ENCODE peak calls at places on chromosomes 7 and 10, in six cellular contexts. F is Panc1, W is uterus, C is HCT116, G is AG09319, D is upper lobe of right lung. A is an unnamed sample.

GRCh38 chr7:29987821-29988317 is 1.7 kb downstream of the SCRN1 start:
- DNase-seq in F (peak; percentile 81), W (no peak), C (peak; percentile 89), G (peak; percentile 48), D (no peak), A (no peak)

GRCh38 chr10:95374597-95375209 is 83.9 kb upstream of the PDLIM1 start:
- DNase-seq in F (peak; percentile 43), W (peak; percentile 86), C (peak; percentile 61), G (peak; percentile 15), D (peak; percentile 78), A (no peak)

GRCh38 chr10:13503745-13504463 is 24.9 kb downstream of the BEND7 start:
- DNase-seq in F (no peak), W (no peak), C (no peak), G (no peak), D (no peak), A (no peak)

GRCh38 chr7:16660702-16661464 is 14.9 kb downstream of the BZW2 start:
- DNase-seq in F (no peak), W (no peak), C (no peak), G (no peak), D (no peak), A (no peak)

GRCh38 chr10:70118196-70118595 is 14.4 kb downstream of the AIFM2 start:
- DNase-seq in F (no peak), W (no peak), C (no peak), G (no peak), D (no peak), A (no peak)

GRCh38 chr7:80453699-80454340 is 58.0 kb downstream of the GNAT3 start:
- DNase-seq in F (no peak), W (no peak), C (peak; percentile 19), G (no peak), D (no peak), A (no peak)

GRCh38 chr7:76428149-76428823 is 3.5 kb downstream of the ZP3 start:
- DNase-seq in F (no peak), W (no peak), C (no peak), G (no peak), D (no peak), A (no peak)

GRCh38 chr10:44862006-44862751 is 49.0 kb upstream of the TMEM72 start:
- DNase-seq in F (no peak), W (no peak), C (no peak), G (no peak), D (no peak), A (no peak)

GRCh38 chr10:71268247-71268691 is 50.8 kb upstream of the SLC29A3 start:
- DNase-seq in F (no peak), W (peak; percentile 51), C (no peak), G (no peak), D (no peak), A (no peak)

GRCh38 chr7:112748381-112748780 is 41.8 kb downstream of the TMEM168 start:
- DNase-seq in F (no peak), W (no peak), C (no peak), G (no peak), D (no peak), A (no peak)

GRCh38 chr7:81526971-81527370 is 242.9 kb downstream of the HGF start:
- DNase-seq in F (no peak), W (no peak), C (no peak), G (no peak), D (no peak), A (no peak)

GRCh38 chr7:6395898-6396582 is 51.7 kb downstream of the DAGLB start:
- DNase-seq in F (no peak), W (no peak), C (no peak), G (no peak), D (no peak), A (no peak)

GRCh38 chr10:112689327-112689726 is 242.3 kb downstream of the VTI1A start:
- DNase-seq in F (no peak), W (peak; percentile 20), C (peak; percentile 10), G (no peak), D (no peak), A (no peak)

GRCh38 chr7:144738708-144739314 is 97.0 kb downstream of the TPK1 start:
- DNase-seq in F (peak; percentile 25), W (no peak), C (peak; percentile 18), G (no peak), D (no peak), A (no peak)

GRCh38 chr7:101871351-101871750 is 53.9 kb downstream of the CUX1 start:
- DNase-seq in F (no peak), W (no peak), C (no peak), G (no peak), D (no peak), A (no peak)

GRCh38 chr7:101869026-101869900 is 51.8 kb downstream of the CUX1 start:
- DNase-seq in F (no peak), W (no peak), C (no peak), G (no peak), D (no peak), A (no peak)

GRCh38 chr7:101868191-101868950 is 50.9 kb downstream of the CUX1 start:
- DNase-seq in F (no peak), W (no peak), C (no peak), G (no peak), D (no peak), A (no peak)

GRCh38 chr7:101869901-101870290 is 52.5 kb downstream of the CUX1 start:
- DNase-seq in F (no peak), W (no peak), C (no peak), G (no peak), D (no peak), A (no peak)

DNA sequence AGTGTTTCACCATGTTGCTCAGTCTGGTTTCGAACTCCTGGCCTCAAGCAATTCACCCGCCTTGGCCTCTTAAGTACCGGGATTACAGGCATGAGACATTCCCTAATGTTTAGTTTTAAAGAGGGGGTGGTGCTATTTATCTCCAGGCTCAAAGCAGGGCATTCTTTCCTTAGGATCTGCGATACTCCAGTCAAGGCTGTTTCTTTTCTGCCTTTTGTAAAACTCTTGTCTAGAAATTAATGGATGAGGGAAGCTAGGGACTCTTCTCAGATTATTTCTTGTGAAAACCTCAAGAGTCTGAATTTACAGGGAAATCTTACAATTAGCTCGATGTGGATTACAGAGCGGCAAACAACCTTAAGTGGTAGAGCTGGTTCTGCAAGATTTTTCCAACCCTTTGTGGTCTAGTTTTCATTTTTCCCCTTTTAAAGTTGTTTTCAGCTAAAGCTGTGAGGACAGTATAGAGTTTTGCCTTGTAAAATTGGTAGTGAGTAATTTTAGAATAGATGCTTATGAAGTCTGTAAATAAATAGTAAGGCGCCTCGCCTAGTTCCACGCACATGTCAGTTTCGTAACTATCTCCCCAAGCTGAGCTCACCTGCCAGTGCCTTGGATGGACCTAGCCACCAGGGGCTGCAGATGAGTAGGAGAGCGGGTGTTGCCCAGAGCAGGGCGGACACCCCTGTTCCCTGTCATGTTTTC is 53.1 kb downstream of the CUX1 start:
- DNase-seq in F (no peak), W (no peak), C (peak; percentile 52), G (no peak), D (no peak), A (no peak)
- TF ChIP-seq CTCF in F (no peak), W (no peak), C (peak; percentile 25), G (no peak), D (peak; percentile 18), A (no peak)

GRCh38 chr7:44979481-44980392 is 922 bp upstream of the MYO1G start:
- DNase-seq in F (no peak), W (no peak), C (no peak), G (no peak), D (no peak), A (no peak)
- TF ChIP-seq CTCF in F (no peak), W (no peak), C (no peak), G (no peak), D (no peak), A (no peak)

DNA sequence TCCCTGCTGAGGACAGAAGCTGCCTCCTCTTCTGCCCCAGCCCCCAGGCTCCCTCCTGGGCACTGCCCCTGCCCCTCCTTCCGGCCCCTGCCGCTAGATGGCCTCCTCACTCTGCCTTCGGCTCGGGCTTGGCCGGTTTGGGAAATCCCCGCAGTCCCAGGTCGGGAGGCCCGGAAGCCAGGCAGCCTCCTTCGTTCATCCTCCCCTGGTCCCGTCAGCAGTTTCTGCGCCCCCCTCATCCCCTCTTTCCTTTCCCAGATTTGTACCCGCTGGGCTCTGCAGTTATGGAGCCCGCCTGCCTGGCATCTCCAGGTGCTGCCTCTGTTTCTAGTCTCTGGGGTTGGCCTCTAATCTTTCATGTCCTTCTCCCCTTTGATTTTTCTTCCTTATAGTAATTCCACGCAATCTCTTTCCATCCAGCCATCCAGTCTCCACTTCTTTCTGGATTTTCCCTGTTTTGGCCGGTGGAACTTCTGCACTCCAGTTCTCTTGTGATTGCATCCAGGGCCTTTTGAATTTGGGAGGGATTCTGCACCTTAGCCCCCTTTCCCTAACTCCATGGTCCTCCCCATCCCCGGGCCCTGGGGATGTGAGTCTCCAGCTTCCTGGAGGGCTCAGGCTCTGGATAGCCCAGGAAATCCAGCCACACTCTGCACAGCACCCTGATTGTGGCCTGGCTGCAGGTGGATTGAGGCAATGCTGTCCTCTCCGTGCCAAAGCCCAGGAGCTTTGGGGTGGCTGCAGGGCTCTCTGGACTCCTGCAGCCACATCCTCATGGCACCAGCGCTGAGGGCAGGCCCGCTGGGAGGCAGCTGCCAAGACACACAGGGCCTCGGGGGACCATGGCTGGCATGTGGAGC is 3.3 kb upstream of the SHH start:
- DNase-seq in F (no peak), W (no peak), C (no peak), G (no peak), D (peak; percentile 89), A (peak; percentile 46)
- TF ChIP-seq CTCF in F (peak; percentile 93), W (no peak), C (peak; percentile 83), G (peak; percentile 55), D (peak; percentile 64), A (no peak)

GRCh38 chr7:111564078-111564477 is 1.8 kb upstream of the IMMP2L start:
- DNase-seq in F (no peak), W (no peak), C (no peak), G (no peak), D (no peak), A (no peak)

GRCh38 chr7:111560773-111561658 is 1.3 kb downstream of the IMMP2L start:
- DNase-seq in F (no peak), W (no peak), C (no peak), G (no peak), D (no peak), A (no peak)

GRCh38 chr7:111559665-111560064 is 2.6 kb downstream of the IMMP2L start:
- DNase-seq in F (no peak), W (no peak), C (no peak), G (no peak), D (no peak), A (no peak)

GRCh38 chr7:111561659-111561908 is 708 bp downstream of the IMMP2L start:
- DNase-seq in F (no peak), W (no peak), C (no peak), G (no peak), D (no peak), A (no peak)

DNA sequence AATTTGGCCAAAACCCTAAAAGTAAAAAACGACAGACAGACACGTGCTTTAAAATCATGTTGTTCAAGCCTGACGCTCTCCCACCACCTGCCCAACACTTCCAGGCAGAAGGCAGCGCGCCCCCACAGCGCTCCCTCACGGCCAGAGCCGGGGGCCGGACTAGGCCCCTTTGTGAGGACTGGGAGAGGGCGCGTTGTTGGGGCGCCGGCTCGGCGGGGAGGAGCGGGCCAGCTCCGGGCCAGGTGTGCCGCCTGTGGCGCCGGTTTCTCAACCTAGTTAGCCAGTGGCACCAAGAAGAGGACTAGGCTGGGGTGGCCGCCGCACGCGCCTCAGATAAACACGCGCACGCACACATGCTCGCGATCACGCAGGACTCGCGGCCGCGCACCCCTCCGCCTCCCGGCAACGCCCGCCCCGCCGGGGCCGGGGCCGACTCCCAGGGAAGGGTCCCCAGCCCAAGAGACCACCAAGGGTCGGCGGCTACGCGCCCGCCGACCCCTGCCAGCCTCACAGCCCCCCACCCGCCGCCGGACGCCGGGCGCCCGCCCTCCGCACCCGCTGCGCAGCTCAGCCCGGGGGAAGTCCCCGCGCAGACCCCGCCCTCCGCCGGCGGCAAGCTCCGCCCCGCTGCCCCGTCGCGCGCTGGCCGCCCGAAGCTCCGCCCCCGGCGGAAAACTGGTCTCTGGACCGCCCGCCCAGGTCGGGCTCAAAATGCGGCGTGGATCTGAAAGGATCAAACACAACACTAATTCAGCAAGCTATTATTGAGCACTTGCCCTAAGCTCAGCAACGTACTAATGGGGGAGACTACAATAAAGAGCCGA is at the start of gene IMMP2L:
- DNase-seq in F (peak; percentile 85), W (peak; percentile 83), C (peak; percentile 77), G (peak; percentile 32), D (peak; percentile 95), A (peak; percentile 98)
- TF ChIP-seq CTCF in F (peak; percentile 56), W (peak; percentile 41), C (peak; percentile 11), G (peak; percentile 40), D (peak; percentile 38), A (no peak)